ENCODE peak calls at places on chromosomes 1 and 21, in five cellular contexts. A is choroid plexus epithelial cell, D is colonic mucosa, E is bronchial epithelial cell, Q is HFF-Myc. O is an unnamed sample.

GRCh38 chr1:177289532-177289931 is 118.8 kb downstream of the BRINP2 start:
- DNase-seq in A (no peak), D (no peak), E (peak), Q (no peak), O (no peak)

GRCh38 chr21:39651206-39651605 is 38.5 kb downstream of the B3GALT5 start:
- DNase-seq in A (no peak), D (no peak), E (no peak), Q (no peak), O (no peak)

GRCh38 chr1:16458801-16459200 is 18.3 kb downstream of the NECAP2 start:
- DNase-seq in A (no peak), D (no peak), E (no peak), Q (no peak), O (no peak)

GRCh38 chr1:45005761-45006160 is 5.4 kb downstream of the HECTD3 start:
- DNase-seq in A (no peak), D (no peak), E (no peak), Q (no peak), O (no peak)

GRCh38 chr1:44405041-44405803 is at the start of gene RNF220:
- DNase-seq in A (peak), D (peak), E (peak), Q (peak), O (peak)

GRCh38 chr21:46128983-46129571 is 26.3 kb downstream of the FTCD start:
- DNase-seq in A (no peak), D (no peak), E (no peak), Q (no peak), O (no peak)

GRCh38 chr1:245538671-245539070 is 383.9 kb downstream of the KIF26B start:
- DNase-seq in A (no peak), D (no peak), E (peak), Q (no peak), O (no peak)

GRCh38 chr1:15106608-15107007 is 46.9 kb upstream of the TMEM51 start:
- DNase-seq in A (peak), D (peak), E (peak), Q (no peak), O (no peak)

GRCh38 chr1:51345300-51345687 is 14.9 kb upstream of the TTC39A start:
- DNase-seq in A (no peak), D (no peak), E (no peak), Q (no peak), O (no peak)

GRCh38 chr1:51346086-51346942 is 16.0 kb upstream of the TTC39A start:
- DNase-seq in A (no peak), D (no peak), E (no peak), Q (no peak), O (no peak)

GRCh38 chr1:51343624-51344023 is 13.3 kb upstream of the TTC39A start:
- DNase-seq in A (no peak), D (no peak), E (no peak), Q (no peak), O (no peak)

GRCh38 chr1:51344276-51344601 is 13.9 kb upstream of the TTC39A start:
- DNase-seq in A (no peak), D (no peak), E (no peak), Q (no peak), O (no peak)

DNA sequence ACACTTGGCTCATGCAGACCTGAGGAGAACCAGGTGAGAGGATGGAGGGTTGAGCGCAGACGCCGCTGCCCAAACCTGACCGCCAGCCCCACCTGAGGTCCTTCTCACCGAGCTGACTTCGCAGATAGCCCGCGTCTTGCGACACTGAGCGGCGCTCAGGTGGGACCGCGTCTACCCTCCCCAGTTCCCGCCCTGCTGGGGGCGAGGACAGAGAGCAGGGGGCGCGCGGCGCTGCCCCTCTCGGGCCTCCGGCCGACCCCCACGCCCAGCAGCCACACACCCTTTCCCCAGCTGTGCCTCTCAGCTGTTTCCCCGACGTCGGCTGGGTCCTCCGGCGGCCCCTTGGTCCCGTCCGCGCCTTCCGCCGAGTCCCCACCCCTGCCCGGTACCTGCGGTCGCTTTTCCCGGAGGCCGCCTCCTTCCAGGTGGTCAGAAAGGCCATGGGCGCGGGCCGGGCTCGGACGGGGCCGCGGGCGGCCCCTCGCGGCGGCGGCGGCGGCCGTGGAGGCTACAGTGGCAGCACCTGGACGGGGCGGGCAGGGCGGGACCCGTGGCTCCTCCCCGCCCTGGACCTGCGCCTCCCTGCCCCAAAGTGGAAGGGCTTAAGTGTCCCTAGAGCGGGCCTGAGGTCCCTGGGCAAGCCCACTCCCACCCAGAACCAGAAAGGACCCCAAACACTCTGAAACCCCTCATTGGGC is 14.4 kb upstream of the TTC39A start:
- DNase-seq in A (no peak), D (peak), E (no peak), Q (no peak), O (no peak)
- H3K4me3 ChIP-seq in A (peak), D (peak), E (peak), Q (no peak), O (peak)

GRCh38 chr1:214808845-214809460 is 206.0 kb downstream of the CENPF start:
- DNase-seq in A (peak), D (no peak), E (peak), Q (peak), O (peak)
- TF ChIP-seq CTCF in A (peak), D (no peak), E (peak), Q (peak), O (peak)

GRCh38 chr21:26965091-26965566 is 1.8 kb downstream of the ADAMTS5 start:
- DNase-seq in A (no peak), D (no peak), E (no peak), Q (no peak), O (no peak)
- H3K4me3 ChIP-seq in A (peak), D (peak), E (no peak), Q (peak), O (peak)

DNA sequence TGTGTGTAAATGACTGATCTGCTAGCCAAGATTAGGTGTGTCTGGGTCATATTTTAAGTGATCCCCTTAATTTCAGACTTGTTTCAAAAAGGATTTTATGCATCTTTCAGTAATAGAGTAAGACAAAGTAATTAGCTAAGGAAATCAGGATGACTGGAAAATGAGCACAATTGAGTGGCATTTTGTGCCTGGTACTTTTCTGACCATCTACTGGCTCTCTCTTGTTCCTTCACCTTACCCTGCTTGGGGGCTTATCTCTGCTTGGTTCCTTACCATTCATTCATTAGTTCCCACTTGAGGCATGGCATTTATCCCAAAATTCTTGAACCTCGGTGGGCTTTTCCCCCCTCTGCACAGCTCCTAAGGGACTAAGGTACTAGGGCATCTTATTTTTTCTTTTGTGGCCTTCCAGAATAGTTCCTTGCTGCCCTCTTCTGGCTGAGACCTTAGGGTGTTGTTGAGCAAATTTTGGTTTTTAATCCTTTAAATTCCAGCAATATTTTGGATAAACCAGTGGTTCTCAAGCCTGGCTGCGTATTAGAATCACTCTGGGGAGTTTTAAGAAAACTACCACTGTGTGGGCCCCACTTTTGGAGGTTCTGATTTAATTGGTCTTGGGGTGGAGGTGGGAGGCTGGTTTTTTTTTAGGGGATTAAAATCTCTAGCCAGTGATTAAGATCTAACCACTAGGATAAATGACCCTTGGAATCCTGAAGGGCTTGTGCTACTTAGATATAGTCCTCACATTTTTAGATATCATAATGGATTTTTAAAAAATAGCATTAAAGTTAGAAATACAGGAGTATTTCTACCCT is 50.8 kb downstream of the HS2ST1 start:
- DNase-seq in A (peak), D (peak), E (peak), Q (no peak), O (peak)
- TF ChIP-seq CTCF in A (peak), D (peak), E (peak), Q (peak), O (peak)

O was measured in fibroblast of villous mesenchyme.